ENCODE peak calls at places on chromosome 5, in seven cellular contexts. R is H9, Q is IMR-90, I is neuronal stem cell, C is mesenchymal stem cell, Z is H1, U is trophoblast cell. T is an unnamed sample.

GRCh38 chr5:77167695-77168111 is 42.8 kb upstream of the PDE8B start:
- DNase-seq in R (no peak), Q (peak; percentile 92), I (no peak), C (peak; percentile 81), Z (no peak), U (no peak), T (no peak)

GRCh38 chr5:143592648-143593047 is 189.2 kb upstream of the NR3C1 start:
- DNase-seq in R (no peak), Q (peak; percentile 64), I (no peak), C (peak; percentile 59), Z (no peak), U (no peak), T (no peak)

GRCh38 chr5:139690385-139691274 is 42.5 kb downstream of the CXXC5 start:
- DNase-seq in R (no peak), Q (peak; percentile 61), I (no peak), C (peak; percentile 89), Z (peak; percentile 48), U (no peak), T (peak; percentile 64)

GRCh38 chr5:176895350-176895749 is 3.8 kb downstream of the HK3 start:
- DNase-seq in R (no peak), Q (no peak), I (no peak), C (no peak), Z (no peak), U (no peak), T (no peak)

GRCh38 chr5:65364907-65365306 is 116.8 kb downstream of the ADAMTS6 start:
- DNase-seq in R (no peak), Q (peak; percentile 36), I (no peak), C (peak; percentile 40), Z (no peak), U (no peak), T (peak; percentile 44)

GRCh38 chr5:72815580-72816296 is 723 bp upstream of the TNPO1 start:
- DNase-seq in R (no peak), Q (no peak), I (no peak), C (no peak), Z (no peak), U (no peak), T (no peak)

GRCh38 chr5:88480766-88481499 is 212.3 kb upstream of the TMEM161B start:
- DNase-seq in R (no peak), Q (no peak), I (no peak), C (no peak), Z (no peak), U (no peak), T (no peak)

GRCh38 chr5:36575367-36575781 is 31.0 kb upstream of the SLC1A3 start:
- DNase-seq in R (no peak), Q (peak; percentile 15), I (no peak), C (no peak), Z (no peak), U (no peak), T (no peak)

GRCh38 chr5:169301386-169301930 is 519 bp upstream of the SLIT3 start:
- DNase-seq in R (peak; percentile 62), Q (no peak), I (peak; percentile 11), C (no peak), Z (no peak), U (no peak), T (no peak)

GRCh38 chr5:6734781-6735180 is 21.5 kb downstream of the TENT4A start:
- DNase-seq in R (no peak), Q (no peak), I (no peak), C (no peak), Z (no peak), U (no peak), T (no peak)

GRCh38 chr5:38316544-38317224 is 58.3 kb downstream of the EGFLAM start:
- DNase-seq in R (no peak), Q (peak; percentile 44), I (no peak), C (peak; percentile 7), Z (no peak), U (no peak), T (no peak)

GRCh38 chr5:165119175-165119574 is 1613.8 kb downstream of the MAT2B start:
- DNase-seq in R (no peak), Q (no peak), I (no peak), C (no peak), Z (no peak), U (no peak), T (no peak)

GRCh38 chr5:178778919-178779318 is 48.5 kb upstream of the ZNF354A start:
- DNase-seq in R (no peak), Q (no peak), I (no peak), C (no peak), Z (no peak), U (no peak), T (peak; percentile 3)

GRCh38 chr5:150188146-150188842 is 1.6 kb upstream of the SLC6A7 start:
- DNase-seq in R (no peak), Q (no peak), I (no peak), C (no peak), Z (no peak), U (no peak), T (no peak)

GRCh38 chr5:135026645-135027317 is 7.2 kb downstream of the PITX1 start:
- DNase-seq in R (no peak), Q (no peak), I (no peak), C (no peak), Z (no peak), U (no peak), T (no peak)

GRCh38 chr5:90037646-90038045 is 371.9 kb downstream of the CETN3 start:
- DNase-seq in R (no peak), Q (peak; percentile 3), I (no peak), C (peak; percentile 55), Z (no peak), U (no peak), T (no peak)

GRCh38 chr5:54702470-54702869 is 184.9 kb downstream of the SNX18 start:
- DNase-seq in R (no peak), Q (peak; percentile 9), I (no peak), C (peak; percentile 62), Z (no peak), U (no peak), T (no peak)

GRCh38 chr5:132221781-132222648 is 5.6 kb downstream of the P4HA2 start:
- DNase-seq in R (no peak), Q (peak; percentile 87), I (no peak), C (no peak), Z (no peak), U (no peak), T (no peak)

GRCh38 chr5:15601274-15601673 is 101.3 kb downstream of the FBXL7 start:
- DNase-seq in R (no peak), Q (peak; percentile 13), I (no peak), C (no peak), Z (no peak), U (no peak), T (peak; percentile 38)

GRCh38 chr5:101142102-101142501 is 239.0 kb upstream of the ST8SIA4 start:
- DNase-seq in R (no peak), Q (no peak), I (no peak), C (no peak), Z (no peak), U (no peak), T (peak; percentile 11)

GRCh38 chr5:14199902-14200301 is 56.8 kb downstream of the TRIO start:
- DNase-seq in R (no peak), Q (no peak), I (no peak), C (no peak), Z (no peak), U (no peak), T (no peak)

GRCh38 chr5:180816608-180817534 is 14.3 kb upstream of the MGAT1 start:
- DNase-seq in R (no peak), Q (peak; percentile 44), I (no peak), C (peak; percentile 76), Z (no peak), U (no peak), T (no peak)

GRCh38 chr5:53942724-53943123 is 367.6 kb downstream of the ARL15 start:
- DNase-seq in R (no peak), Q (peak; percentile 86), I (no peak), C (peak; percentile 37), Z (no peak), U (peak; percentile 61), T (peak; percentile 73)

GRCh38 chr5:35860686-35861085 is 4.0 kb downstream of the IL7R start:
- DNase-seq in R (no peak), Q (peak; percentile 16), I (no peak), C (no peak), Z (no peak), U (peak; percentile 48), T (no peak)

GRCh38 chr5:40291338-40291737 is 388.4 kb upstream of the PTGER4 start:
- DNase-seq in R (no peak), Q (peak; percentile 35), I (no peak), C (peak; percentile 6), Z (no peak), U (no peak), T (no peak)

GRCh38 chr5:57442080-57442839 is 40.4 kb downstream of the ACTBL2 start:
- DNase-seq in R (no peak), Q (peak; percentile 95), I (no peak), C (peak; percentile 79), Z (no peak), U (no peak), T (no peak)

GRCh38 chr5:91898865-91899264 is 515.7 kb upstream of the ARRDC3 start:
- DNase-seq in R (no peak), Q (no peak), I (no peak), C (no peak), Z (no peak), U (no peak), T (no peak)

GRCh38 chr5:58314356-58315045 is 145.4 kb downstream of the PLK2 start:
- DNase-seq in R (no peak), Q (no peak), I (no peak), C (peak; percentile 39), Z (no peak), U (no peak), T (no peak)

GRCh38 chr5:57420821-57421220 is 61.8 kb downstream of the ACTBL2 start:
- DNase-seq in R (no peak), Q (no peak), I (no peak), C (no peak), Z (no peak), U (no peak), T (no peak)

GRCh38 chr5:86155763-86156162 is 462.0 kb upstream of the COX7C start:
- DNase-seq in R (no peak), Q (no peak), I (no peak), C (no peak), Z (no peak), U (no peak), T (no peak)
- H2BK5ac ChIP-seq in R (no peak overlapping the region), Q (no peak overlapping the region), I (no peak overlapping the region), C (no peak overlapping the region), Z (no peak overlapping the region), U (no peak overlapping the region), T (no peak overlapping the region)

DNA sequence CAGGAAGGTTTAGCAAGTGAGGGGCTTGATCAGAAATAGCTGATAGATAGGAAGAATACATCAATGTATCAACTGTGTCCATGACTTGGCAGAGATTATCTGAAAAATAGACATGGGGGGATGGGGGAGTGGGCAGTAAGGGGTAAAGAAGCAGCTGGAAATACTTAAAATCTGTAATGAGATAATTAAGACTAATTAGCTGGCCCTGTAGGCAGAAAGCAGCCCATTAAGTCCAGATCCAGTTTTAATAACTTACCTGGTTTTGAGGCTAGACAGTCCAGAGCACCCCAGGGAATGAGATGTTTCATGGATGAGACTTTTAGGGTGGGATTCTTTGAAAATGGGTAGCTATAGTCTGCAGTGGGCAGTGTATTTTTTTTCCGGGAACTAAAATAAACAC is 116.9 kb upstream of the TLX3 start:
- DNase-seq in R (no peak), Q (no peak), I (no peak), C (no peak), Z (no peak), U (no peak), T (no peak)
- H2BK5ac ChIP-seq in R (no peak overlapping the region), Q (no peak overlapping the region), I (no peak overlapping the region), C (no peak overlapping the region), Z (no peak overlapping the region), U (no peak overlapping the region), T (no peak overlapping the region)

GRCh38 chr5:121429761-121430160 is 421.9 kb upstream of the FTMT start:
- DNase-seq in R (no peak), Q (no peak), I (no peak), C (no peak), Z (no peak), U (no peak), T (no peak)
- H2BK5ac ChIP-seq in R (no peak overlapping the region), Q (no peak overlapping the region), I (no peak overlapping the region), C (no peak overlapping the region), Z (no peak overlapping the region), U (no peak overlapping the region), T (no peak overlapping the region)

GRCh38 chr5:173837654-173838053 is 50.5 kb upstream of the CPEB4 start:
- DNase-seq in R (no peak), Q (no peak), I (no peak), C (no peak), Z (no peak), U (no peak), T (no peak)
- H2BK5ac ChIP-seq in R (no peak overlapping the region), Q (no peak overlapping the region), I (no peak overlapping the region), C (no peak overlapping the region), Z (no peak overlapping the region), U (no peak overlapping the region), T (no peak overlapping the region)